ENCODE peak calls at places on chromosomes 1 and 21, in eight cellular contexts. S is hepatocyte, I is HL-60, C is tibial nerve, B is fibroblast of lung, U is sigmoid colon, O is AG09309, Z is lung. M is an unnamed sample.

GRCh38 chr1:98003442-98003841 is 82.6 kb upstream of the DPYD start:
- DNase-seq in S (peak), I (no peak), C (no peak), B (no peak), U (no peak), O (no peak), Z (no peak), M (no peak)

GRCh38 chr1:29462096-29462495 is 225.8 kb downstream of the PTPRU start:
- DNase-seq in S (no peak), I (no peak), C (no peak), B (no peak), U (peak), O (no peak), Z (no peak), M (no peak)

GRCh38 chr1:212453156-212453857 is 20.6 kb downstream of the NENF start:
- DNase-seq in S (no peak), I (no peak), C (no peak), B (no peak), U (peak), O (no peak), Z (no peak), M (no peak)

GRCh38 chr1:203536981-203537455 is 43.1 kb downstream of the OPTC start:
- DNase-seq in S (peak), I (peak), C (peak), B (peak), U (no peak), O (no peak), Z (peak), M (no peak)

GRCh38 chr1:24954631-24955030 is 24.6 kb upstream of the RUNX3 start:
- DNase-seq in S (no peak), I (no peak), C (no peak), B (no peak), U (peak), O (no peak), Z (no peak), M (no peak)

GRCh38 chr1:100308777-100309176 is 42.8 kb downstream of the RTCA start:
- DNase-seq in S (no peak), I (no peak), C (no peak), B (peak), U (no peak), O (peak), Z (no peak), M (no peak)

GRCh38 chr1:85344256-85344694 is 67.8 kb upstream of the BCL10 start:
- DNase-seq in S (peak), I (peak), C (no peak), B (peak), U (no peak), O (no peak), Z (no peak), M (no peak)

GRCh38 chr1:234921266-234922062 is 207.2 kb downstream of the TOMM20 start:
- DNase-seq in S (no peak), I (no peak), C (no peak), B (no peak), U (peak), O (no peak), Z (no peak), M (no peak)

GRCh38 chr1:6601049-6601864 is 1.4 kb downstream of the KLHL21 start:
- DNase-seq in S (peak), I (peak), C (peak), B (peak), U (peak), O (peak), Z (peak), M (peak)

GRCh38 chr1:77881099-77881498 is 7.3 kb upstream of the NEXN start:
- DNase-seq in S (no peak), I (no peak), C (no peak), B (no peak), U (no peak), O (no peak), Z (no peak), M (peak)

GRCh38 chr1:53507115-53507816 is 48.1 kb downstream of the DMRTB1 start:
- DNase-seq in S (no peak), I (no peak), C (no peak), B (no peak), U (no peak), O (no peak), Z (no peak), M (no peak)

GRCh38 chr1:240743696-240744095 is 131.7 kb upstream of the GREM2 start:
- DNase-seq in S (no peak), I (no peak), C (no peak), B (no peak), U (no peak), O (no peak), Z (no peak), M (no peak)

GRCh38 chr1:180168786-180169640 is 14.3 kb downstream of the QSOX1 start:
- DNase-seq in S (peak), I (peak), C (no peak), B (peak), U (peak), O (no peak), Z (peak), M (no peak)

GRCh38 chr1:109877320-109877771 is 33.3 kb upstream of the CSF1 start:
- DNase-seq in S (peak), I (no peak), C (peak), B (peak), U (peak), O (peak), Z (peak), M (no peak)

GRCh38 chr1:77040817-77041216 is 173.5 kb downstream of the ST6GALNAC5 start:
- DNase-seq in S (no peak), I (peak), C (no peak), B (no peak), U (no peak), O (no peak), Z (no peak), M (no peak)

GRCh38 chr1:6037338-6037762 is 8.3 kb upstream of the KCNAB2 start:
- DNase-seq in S (no peak), I (peak), C (no peak), B (no peak), U (no peak), O (peak), Z (no peak), M (peak)

GRCh38 chr21:44933199-44933937 is 6.5 kb upstream of the SLX9 start:
- DNase-seq in S (no peak), I (no peak), C (no peak), B (no peak), U (no peak), O (no peak), Z (no peak), M (no peak)
- H3K4me3 ChIP-seq in S (no peak), I (no peak), C (no peak), B (no peak), U (no peak), O (no peak), Z (no peak), M (no peak)

DNA sequence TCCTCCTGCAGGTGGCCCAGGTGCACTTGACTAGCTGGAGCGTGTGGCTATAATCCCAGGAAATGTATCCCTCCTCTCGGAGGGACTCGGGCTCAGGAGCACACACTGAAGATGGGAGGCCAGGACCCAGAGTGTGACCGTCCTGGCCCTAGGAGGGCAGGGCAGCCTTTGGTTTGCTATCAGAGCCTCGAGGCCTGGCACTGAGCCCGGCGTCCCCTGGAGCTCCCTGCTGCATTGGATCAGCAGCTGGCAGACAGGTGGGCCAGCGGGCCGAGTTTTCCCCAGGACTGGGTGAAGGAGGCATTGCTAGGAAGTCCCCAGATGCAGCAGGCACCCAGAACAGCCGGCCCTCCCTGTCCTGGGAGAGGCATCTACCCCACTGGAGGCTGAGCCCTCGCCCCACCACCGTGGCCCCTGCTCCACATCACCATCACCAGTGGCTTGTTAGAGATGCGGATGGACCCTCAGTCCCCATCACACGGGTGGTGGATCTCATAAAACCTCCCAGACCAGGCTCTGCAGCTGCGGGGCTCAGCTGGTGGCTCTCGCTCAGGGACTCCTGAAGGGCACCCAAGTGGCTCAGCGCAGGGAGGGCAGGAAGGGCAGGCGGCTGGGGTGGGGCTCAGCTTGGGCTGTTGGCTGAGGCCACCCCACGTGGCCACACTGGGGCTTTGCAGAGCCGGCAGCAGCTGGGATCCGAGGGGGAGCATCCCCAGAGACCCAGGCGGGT is 32.7 kb upstream of the POFUT2 start:
- DNase-seq in S (no peak), I (no peak), C (no peak), B (no peak), U (peak), O (no peak), Z (no peak), M (no peak)
- H3K4me3 ChIP-seq in S (no peak), I (no peak), C (no peak), B (no peak), U (no peak), O (no peak), Z (no peak), M (no peak)

DNA sequence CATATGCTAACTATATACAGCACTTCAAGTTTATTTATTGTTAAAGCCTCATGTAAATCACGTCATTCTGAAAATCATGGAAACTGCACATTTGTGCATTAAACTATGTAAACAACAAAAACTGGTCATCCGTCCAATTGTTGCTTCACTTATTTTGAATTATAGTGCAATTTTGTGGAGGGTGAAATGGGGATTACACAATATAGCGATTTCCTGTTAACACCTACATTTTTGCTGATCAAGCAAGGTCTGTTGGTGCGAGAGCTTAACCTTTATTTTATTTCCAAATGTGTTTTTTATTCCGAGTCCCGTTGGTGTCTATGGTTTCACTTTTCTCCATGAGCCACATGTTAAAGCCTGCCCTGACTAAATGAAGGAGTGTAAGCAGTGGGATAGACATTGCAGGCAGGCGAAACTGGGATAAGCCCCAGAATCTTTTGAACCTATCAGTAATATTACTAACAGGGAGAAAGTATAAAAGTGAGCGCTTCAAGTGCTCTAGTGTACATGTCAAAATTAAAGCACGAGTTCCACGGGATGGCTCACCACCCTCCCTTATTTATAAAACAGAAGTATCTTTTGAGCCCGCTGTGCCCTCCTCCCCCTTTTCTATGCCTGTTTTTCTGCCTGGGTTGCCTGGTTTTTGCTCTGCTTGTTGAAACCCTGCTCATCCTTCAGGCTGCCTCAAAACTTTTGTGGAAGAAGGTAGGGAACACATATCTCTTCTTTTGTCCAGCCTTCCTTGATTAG is 120.7 kb downstream of the NFIA start:
- DNase-seq in S (no peak), I (no peak), C (no peak), B (peak), U (no peak), O (no peak), Z (no peak), M (no peak)
- H3K4me3 ChIP-seq in S (no peak), I (no peak), C (no peak), B (peak), U (peak), O (peak), Z (no peak), M (no peak)

DNA sequence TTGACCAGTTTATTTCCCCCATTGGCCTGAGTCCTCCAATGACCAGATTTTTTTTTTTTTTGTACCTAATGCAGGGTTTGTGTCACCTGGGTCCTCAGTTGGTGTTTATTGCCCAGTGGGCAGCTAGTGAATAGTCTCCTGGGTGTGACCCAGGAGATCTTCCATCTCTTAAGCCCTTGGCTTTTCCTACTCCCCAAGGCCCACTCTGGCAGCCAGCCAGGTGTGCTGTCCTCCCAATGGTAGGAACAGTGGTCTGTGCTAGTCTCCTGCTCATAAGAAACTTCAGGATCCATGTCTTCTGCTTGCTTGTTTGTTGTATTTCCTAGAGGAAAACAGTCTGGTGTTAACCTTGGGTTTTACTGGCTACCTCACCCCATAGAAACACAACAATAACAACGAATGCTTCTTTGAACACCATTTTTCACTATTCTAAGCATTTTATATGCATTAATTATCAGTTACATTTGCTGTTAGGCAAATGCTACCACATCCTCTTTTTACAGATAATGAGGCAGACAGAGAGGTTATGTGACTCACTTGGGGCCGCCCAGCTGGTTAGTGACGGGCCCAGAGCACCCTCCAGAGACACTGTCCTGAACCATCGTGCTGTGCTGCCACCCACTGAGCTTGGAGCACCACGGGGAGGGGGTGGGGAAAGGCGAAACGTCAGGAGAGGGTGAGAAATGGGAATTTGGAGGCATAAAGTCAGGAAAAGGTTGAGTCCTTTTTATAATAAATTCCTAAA is 107.5 kb downstream of the HIVEP3 start:
- DNase-seq in S (no peak), I (peak), C (no peak), B (peak), U (no peak), O (no peak), Z (no peak), M (no peak)
- H3K4me3 ChIP-seq in S (no peak), I (no peak), C (no peak), B (no peak), U (no peak), O (no peak), Z (no peak), M (no peak)

DNA sequence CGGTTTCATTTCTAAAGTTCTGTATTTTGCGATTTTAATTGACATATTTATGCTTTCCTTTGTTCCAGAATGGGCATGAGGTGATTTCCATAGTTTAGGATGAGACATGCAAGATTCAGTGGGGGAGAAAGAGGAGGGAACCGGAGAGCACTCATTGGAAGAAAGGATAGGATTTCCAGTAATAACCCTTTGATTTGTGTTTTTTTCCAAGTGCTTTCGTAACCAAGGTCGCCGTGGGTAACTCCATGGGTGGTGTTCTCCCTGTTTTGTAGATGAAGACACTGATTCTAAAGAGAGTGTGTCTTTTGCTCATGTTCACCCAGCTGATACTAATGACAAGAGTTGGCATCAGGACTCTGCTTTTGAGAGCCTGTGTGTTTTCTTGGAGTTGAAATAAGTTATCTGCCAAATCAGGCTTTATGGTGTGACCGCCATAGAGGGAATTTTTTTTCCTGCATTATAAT is 170.1 kb downstream of the DHRS3 start:
- DNase-seq in S (no peak), I (no peak), C (peak), B (peak), U (no peak), O (peak), Z (no peak), M (no peak)
- H3K4me3 ChIP-seq in S (no peak), I (no peak), C (no peak), B (no peak), U (no peak), O (no peak), Z (no peak), M (no peak)

GRCh38 chr1:23698466-23698865 is 6.9 kb downstream of the RPL11 start:
- DNase-seq in S (no peak), I (no peak), C (no peak), B (no peak), U (no peak), O (no peak), Z (no peak), M (no peak)

GRCh38 chr1:23701996-23702395 is 10.4 kb downstream of the RPL11 start:
- DNase-seq in S (no peak), I (peak), C (no peak), B (peak), U (no peak), O (no peak), Z (no peak), M (no peak)

GRCh38 chr1:23704834-23705495 is 13.4 kb downstream of the RPL11 start:
- DNase-seq in S (no peak), I (no peak), C (no peak), B (no peak), U (no peak), O (no peak), Z (peak), M (no peak)

GRCh38 chr1:23699280-23700179 is 7.9 kb downstream of the RPL11 start:
- DNase-seq in S (no peak), I (no peak), C (no peak), B (no peak), U (no peak), O (no peak), Z (no peak), M (no peak)

GRCh38 chr1:23701310-23701709 is 9.7 kb downstream of the RPL11 start:
- DNase-seq in S (no peak), I (no peak), C (no peak), B (no peak), U (no peak), O (no peak), Z (no peak), M (no peak)
- H3K4me3 ChIP-seq in S (no peak), I (no peak), C (no peak), B (no peak), U (no peak), O (no peak), Z (no peak), M (no peak)